ENCODE peak calls at places on chromosomes 16 and 17, in four cellular contexts. U is lung, R is AG08396, V is T-helper 2 cell. O is an unnamed sample.

GRCh38 chr17:7107012-7107754 is 7.4 kb downstream of the ASGR2 start:
- DNase-seq in U (no peak), R (no peak), V (no peak), O (no peak)

GRCh38 chr16:19384656-19385055 is 33.0 kb upstream of the TMC5 start:
- DNase-seq in U (peak; percentile 56), R (no peak), V (no peak), O (no peak)

GRCh38 chr17:45048795-45049563 is 2.5 kb downstream of the DCAKD start:
- DNase-seq in U (no peak), R (no peak), V (no peak), O (no peak)

GRCh38 chr17:15263206-15263579 is 1.9 kb downstream of the PMP22 start:
- DNase-seq in U (peak; percentile 78), R (peak; percentile 81), V (no peak), O (peak; percentile 85)

GRCh38 chr17:49624896-49625295 is 49.2 kb downstream of the NXPH3 start:
- DNase-seq in U (no peak), R (peak; percentile 9), V (no peak), O (no peak)

GRCh38 chr17:36599546-36600250 is 1.7 kb upstream of the MRM1 start:
- DNase-seq in U (no peak), R (no peak), V (no peak), O (no peak)

GRCh38 chr16:73993878-73994277 is 302.7 kb upstream of the PSMD7 start:
- DNase-seq in U (no peak), R (no peak), V (no peak), O (no peak)

GRCh38 chr17:54749157-54749556 is 151.5 kb upstream of the TOM1L1 start:
- DNase-seq in U (no peak), R (no peak), V (no peak), O (no peak)

GRCh38 chr17:4086041-4086483 is 56.8 kb downstream of the ZZEF1 start:
- DNase-seq in U (no peak), R (no peak), V (no peak), O (no peak)

GRCh38 chr16:86392751-86393150 is 117.6 kb upstream of the FOXF1 start:
- DNase-seq in U (no peak), R (no peak), V (no peak), O (no peak)

GRCh38 chr17:64393000-64393402 is 2.3 kb upstream of the PECAM1 start:
- DNase-seq in U (no peak), R (no peak), V (no peak), O (no peak)

GRCh38 chr17:45334231-45334630 is 17.4 kb upstream of the MAP3K14 start:
- DNase-seq in U (no peak), R (no peak), V (no peak), O (no peak)

GRCh38 chr16:78775161-78775561 is 675.7 kb downstream of the WWOX start:
- DNase-seq in U (no peak), R (no peak), V (peak; percentile 61), O (no peak)

GRCh38 chr16:2715519-2715918 is 4.5 kb downstream of the PRSS27 start:
- DNase-seq in U (peak; percentile 45), R (peak; percentile 87), V (peak; percentile 74), O (peak; percentile 82)

GRCh38 chr16:86027366-86028126 is 128.6 kb downstream of the IRF8 start:
- DNase-seq in U (no peak), R (no peak), V (no peak), O (no peak)

GRCh38 chr16:13236308-13236707 is 334.9 kb downstream of the SHISA9 start:
- DNase-seq in U (no peak), R (no peak), V (no peak), O (no peak)

GRCh38 chr16:28905229-28905754 is 19.7 kb downstream of the RABEP2 start:
- DNase-seq in U (no peak), R (no peak), V (no peak), O (no peak)